ENCODE peak calls at places on chromosomes 12 and 14, in nine cellular contexts. I, U, R, A, P, X, B, C and T are unnamed samples. For H3K4me1, the result is how much of the 10 kb centered on the place peaks cover.

GRCh38 chr14:69878251-69878650 is 965 bp upstream of the SMOC1 start:
- DNase-seq in R (no peak), A (no peak), I (peak), X (no peak), U (no peak), B (no peak), P (no peak), C (no peak), T (no peak)

GRCh38 chr12:46549527-46550265 is 177.1 kb upstream of the SLC38A2 start:
- DNase-seq in P (no peak), I (no peak), A (peak), B (no peak), U (no peak), R (no peak), X (no peak), C (peak), T (no peak)

GRCh38 chr12:93443576-93443975 is 1.8 kb upstream of the UBE2N start:
- DNase-seq in U (no peak), C (no peak), B (no peak), P (no peak), I (no peak), R (no peak), A (no peak), X (no peak), T (no peak)

GRCh38 chr12:66767454-66768002 is 88.7 kb upstream of the GRIP1 start:
- DNase-seq in A (no peak), C (no peak), P (no peak), U (no peak), R (no peak), I (no peak), B (no peak), X (no peak), T (no peak)

GRCh38 chr12:42590324-42590934 is 883 bp upstream of the PRICKLE1 start:
- DNase-seq in R (no peak), X (peak), C (peak), P (no peak), A (peak), I (peak), B (peak), U (no peak), T (no peak)

GRCh38 chr12:102300824-102301461 is 103.3 kb upstream of the PMCH start:
- DNase-seq in C (peak), P (no peak), R (no peak), A (peak), I (peak), X (no peak), U (no peak), B (no peak), T (no peak)

GRCh38 chr12:51922146-51922545 is 14.8 kb downstream of the ACVRL1 start:
- DNase-seq in B (no peak), A (no peak), U (no peak), C (no peak), P (no peak), I (no peak), X (no peak), R (no peak), T (no peak)

GRCh38 chr12:28177862-28178261 is 12.4 kb upstream of the CCDC91 start:
- DNase-seq in X (no peak), U (no peak), A (no peak), C (no peak), B (no peak), R (no peak), I (no peak), P (no peak), T (no peak)

GRCh38 chr12:68476786-68477185 is 133.9 kb upstream of the RAP1B start:
- DNase-seq in P (no peak), I (no peak), U (no peak), X (no peak), R (no peak), C (no peak), B (no peak), A (no peak), T (no peak)

GRCh38 chr14:102479777-102480176 is 29.8 kb downstream of the ANKRD9 start:
- DNase-seq in A (no peak), C (no peak), U (no peak), R (no peak), P (no peak), B (no peak), I (no peak), X (peak), T (no peak)

GRCh38 chr12:51884676-51885229 is 3.1 kb upstream of the ANKRD33 start:
- DNase-seq in I (no peak), C (peak), A (no peak), B (no peak), U (no peak), X (no peak), P (no peak), R (no peak), T (no peak)

GRCh38 chr12:94618995-94619695 is 31.2 kb downstream of the TMCC3 start:
- DNase-seq in X (no peak), P (no peak), I (no peak), A (peak), B (no peak), C (peak), U (no peak), R (no peak), T (no peak)

GRCh38 chr14:76782885-76783566 is 21.8 kb downstream of the VASH1 start:
- DNase-seq in C (no peak), B (no peak), I (no peak), A (no peak), X (no peak), P (no peak), U (no peak), R (no peak), T (no peak)

GRCh38 chr14:100389497-100390104 is 66.5 kb downstream of the SLC25A47 start:
- DNase-seq in A (no peak), P (no peak), R (no peak), I (no peak), B (no peak), U (no peak), X (no peak), C (no peak), T (no peak)
- H3K4me3 ChIP-seq in A (no peak), P (no peak), R (no peak), I (no peak), B (no peak), U (no peak), X (no peak), C (no peak), T (no peak)

GRCh38 chr14:103687712-103688111 is 27.5 kb downstream of the XRCC3 start:
- DNase-seq in I (no peak), P (no peak), U (no peak), R (no peak), C (no peak), B (no peak), A (no peak), X (no peak), T (no peak)
- H3K4me1 ChIP-seq in I (under half), P (under half), U (under half), R (under half), C (under half), B (under half), A (under half), X (under half), T (under half)

GRCh38 chr12:49059063-49059384 is 1.6 kb downstream of the KMT2D start:
- DNase-seq in R (no peak), P (no peak), I (no peak), X (no peak), A (no peak), U (no peak), C (no peak), B (no peak), T (no peak)
- H3K4me3 ChIP-seq in R (peak), P (peak), I (peak), X (peak), A (peak), U (peak), C (peak), B (peak), T (peak)

GRCh38 chr14:99598774-99599173 is 5.2 kb downstream of the CCDC85C start:
- DNase-seq in C (no peak), R (no peak), I (peak), B (peak), A (no peak), X (no peak), U (no peak), P (no peak), T (no peak)

GRCh38 chr14:99596071-99596627 is 7.9 kb downstream of the CCDC85C start:
- DNase-seq in R (no peak), B (no peak), X (peak), C (peak), I (no peak), P (no peak), U (no peak), A (no peak), T (no peak)

GRCh38 chr14:99599440-99599839 is 4.6 kb downstream of the CCDC85C start:
- DNase-seq in P (no peak), R (no peak), I (no peak), B (no peak), C (no peak), U (no peak), X (no peak), A (no peak), T (no peak)

GRCh38 chr14:99596772-99597171 is 7.2 kb downstream of the CCDC85C start:
- DNase-seq in R (no peak), A (no peak), C (no peak), U (no peak), I (no peak), B (no peak), P (no peak), X (no peak), T (no peak)

DNA sequence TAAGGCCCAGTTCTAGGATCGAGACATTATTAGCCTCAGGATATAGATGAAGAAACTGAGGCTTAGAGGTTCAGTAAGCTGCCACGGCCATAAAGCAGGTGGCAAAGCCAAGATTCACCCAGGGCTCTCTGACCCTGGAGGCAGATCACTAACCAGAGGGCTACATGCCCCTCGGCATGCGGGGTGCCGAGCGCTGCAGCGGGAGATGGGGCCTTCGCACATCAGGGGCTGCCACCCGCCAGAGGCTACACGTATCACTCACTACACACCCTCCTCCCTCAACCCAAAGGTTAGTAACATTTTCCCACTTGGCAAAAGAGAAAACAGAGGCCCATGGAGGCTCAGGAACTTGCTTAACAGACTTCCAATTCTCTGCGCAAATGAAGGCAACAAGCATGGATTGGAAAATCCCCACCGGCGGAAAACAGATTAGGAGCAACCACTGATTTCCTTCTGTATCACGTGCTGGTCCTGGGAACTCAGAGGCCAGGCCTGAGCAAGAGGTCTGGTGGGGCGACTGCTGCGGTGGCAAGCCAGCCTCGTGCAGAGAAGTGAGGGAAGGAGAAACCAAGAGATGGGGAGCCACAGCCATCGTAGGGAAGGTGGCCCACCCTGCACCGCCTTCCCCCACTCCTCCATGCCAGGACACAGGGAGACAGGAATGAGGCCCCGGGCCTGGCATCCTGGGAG is 6.0 kb downstream of the CCDC85C start:
- DNase-seq in R (no peak), U (no peak), I (no peak), P (no peak), A (no peak), X (no peak), B (no peak), C (no peak), T (no peak)
- H3K4me1 ChIP-seq in R (under half), U (under half), I (under half), P (under half), A (under half), X (half or more), B (under half), C (half or more), T (under half)

DNA sequence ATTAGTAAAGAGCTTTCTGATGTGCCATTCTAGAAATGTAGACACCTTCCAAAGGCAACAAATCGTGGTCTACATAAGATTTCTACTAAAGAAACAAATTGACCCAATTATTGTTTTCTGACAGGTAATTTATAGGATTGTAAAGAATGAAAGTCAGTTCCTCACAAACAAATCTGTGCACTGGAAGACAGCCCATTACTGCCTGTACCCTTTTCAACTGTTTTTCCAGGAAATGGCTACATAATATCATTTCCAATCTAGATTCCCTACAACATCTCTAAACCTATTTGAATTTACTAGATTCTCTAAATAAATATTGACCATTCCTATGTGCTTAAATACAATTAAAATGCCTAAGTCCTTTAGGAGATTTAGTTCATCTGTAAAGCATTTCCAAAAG is 939.1 kb downstream of the FSCB start:
- DNase-seq in C (no peak), A (no peak), B (no peak), I (no peak), U (no peak), R (no peak), P (no peak), X (no peak), T (no peak)
- H3K4me3 ChIP-seq in C (no peak), A (no peak), B (no peak), I (no peak), U (no peak), R (no peak), P (no peak), X (no peak), T (no peak)

GRCh38 chr12:25242981-25243764 is 7.6 kb downstream of the KRAS start:
- DNase-seq in P (no peak), B (no peak), U (no peak), A (peak), C (no peak), I (no peak), R (no peak), X (no peak), T (no peak)
- H3K4me1 ChIP-seq in P (under half), B (under half), U (under half), A (under half), C (under half), I (under half), R (under half), X (under half), T (under half)